ENCODE peak calls at places on chromosomes 6 and 20, in seven cellular contexts. One of them, this sample, is unnamed.

GRCh38 chr6:14944593-14944992 is 301.3 kb upstream of the JARID2 start:
- DNase-seq in Peyer's patch: no peak
- DNase-seq in AG04450: no peak
- DNase-seq in BJ: no peak
- DNase-seq in fibroblast of lung: no peak
- DNase-seq in AG10803: no peak
- DNase-seq in foreskin fibroblast: peak; percentile 19
- DNase-seq in this sample: no peak

GRCh38 chr20:49534314-49534713 is 33.6 kb downstream of the PTGIS start:
- DNase-seq in Peyer's patch: peak; percentile 74
- DNase-seq in AG04450: peak; percentile 15
- DNase-seq in BJ: no peak
- DNase-seq in fibroblast of lung: peak; percentile 19
- DNase-seq in AG10803: peak; percentile 48
- DNase-seq in foreskin fibroblast: peak; percentile 76
- DNase-seq in this sample: no peak

GRCh38 chr6:20574355-20574754 is 40.1 kb downstream of the CDKAL1 start:
- DNase-seq in Peyer's patch: no peak
- DNase-seq in AG04450: no peak
- DNase-seq in BJ: no peak
- DNase-seq in fibroblast of lung: no peak
- DNase-seq in AG10803: no peak
- DNase-seq in foreskin fibroblast: no peak
- DNase-seq in this sample: no peak

GRCh38 chr6:3542032-3542640 is 85.3 kb upstream of the SLC22A23 start:
- DNase-seq in Peyer's patch: peak; percentile 72
- DNase-seq in AG04450: no peak
- DNase-seq in BJ: no peak
- DNase-seq in fibroblast of lung: no peak
- DNase-seq in AG10803: no peak
- DNase-seq in foreskin fibroblast: no peak
- DNase-seq in this sample: no peak

GRCh38 chr6:144093658-144094057 is 1.7 kb downstream of the SF3B5 start:
- DNase-seq in Peyer's patch: no peak
- DNase-seq in AG04450: no peak
- DNase-seq in BJ: no peak
- DNase-seq in fibroblast of lung: no peak
- DNase-seq in AG10803: no peak
- DNase-seq in foreskin fibroblast: no peak
- DNase-seq in this sample: no peak

GRCh38 chr20:64065973-64066341 is 3.0 kb downstream of the TCEA2 start:
- DNase-seq in Peyer's patch: peak; percentile 87
- DNase-seq in AG04450: no peak
- DNase-seq in BJ: peak; percentile 44
- DNase-seq in fibroblast of lung: peak; percentile 80
- DNase-seq in AG10803: peak; percentile 87
- DNase-seq in foreskin fibroblast: peak; percentile 89
- DNase-seq in this sample: peak; percentile 49

GRCh38 chr6:43014434-43014909 is 423 bp downstream of the KLHDC3 start:
- DNase-seq in Peyer's patch: no peak
- DNase-seq in AG04450: no peak
- DNase-seq in BJ: no peak
- DNase-seq in fibroblast of lung: peak; percentile 39
- DNase-seq in AG10803: peak; percentile 49
- DNase-seq in foreskin fibroblast: peak; percentile 60
- DNase-seq in this sample: no peak

GRCh38 chr6:159969921-159970320 is 1.0 kb downstream of the IGF2R start:
- DNase-seq in Peyer's patch: peak; percentile 81
- DNase-seq in AG04450: no peak
- DNase-seq in BJ: no peak
- DNase-seq in fibroblast of lung: peak; percentile 73
- DNase-seq in AG10803: peak; percentile 73
- DNase-seq in foreskin fibroblast: peak; percentile 85
- DNase-seq in this sample: no peak

GRCh38 chr20:56328861-56329260 is 29.9 kb upstream of the FAM210B start:
- DNase-seq in Peyer's patch: no peak
- DNase-seq in AG04450: no peak
- DNase-seq in BJ: no peak
- DNase-seq in fibroblast of lung: no peak
- DNase-seq in AG10803: no peak
- DNase-seq in foreskin fibroblast: peak; percentile 22
- DNase-seq in this sample: no peak

GRCh38 chr6:15779726-15780125 is 116.9 kb upstream of the DTNBP1 start:
- DNase-seq in Peyer's patch: no peak
- DNase-seq in AG04450: no peak
- DNase-seq in BJ: no peak
- DNase-seq in fibroblast of lung: no peak
- DNase-seq in AG10803: no peak
- DNase-seq in foreskin fibroblast: no peak
- DNase-seq in this sample: no peak

GRCh38 chr20:7695622-7696021 is 244.6 kb downstream of the HAO1 start:
- DNase-seq in Peyer's patch: no peak
- DNase-seq in AG04450: no peak
- DNase-seq in BJ: peak; percentile 3
- DNase-seq in fibroblast of lung: peak; percentile 94
- DNase-seq in AG10803: peak; percentile 69
- DNase-seq in foreskin fibroblast: peak; percentile 47
- DNase-seq in this sample: no peak

GRCh38 chr20:49904440-49905214 is 10.7 kb downstream of the SPATA2 start:
- DNase-seq in Peyer's patch: peak; percentile 25
- DNase-seq in AG04450: no peak
- DNase-seq in BJ: no peak
- DNase-seq in fibroblast of lung: no peak
- DNase-seq in AG10803: no peak
- DNase-seq in foreskin fibroblast: no peak
- DNase-seq in this sample: no peak

GRCh38 chr6:106883808-106884262 is 90.7 kb downstream of the CD24 start:
- DNase-seq in Peyer's patch: no peak
- DNase-seq in AG04450: no peak
- DNase-seq in BJ: no peak
- DNase-seq in fibroblast of lung: no peak
- DNase-seq in AG10803: no peak
- DNase-seq in foreskin fibroblast: no peak
- DNase-seq in this sample: no peak
- TF ChIP-seq CTCF in Peyer's patch: no peak
- TF ChIP-seq CTCF in AG04450: no peak
- TF ChIP-seq CTCF in BJ: no peak
- TF ChIP-seq CTCF in fibroblast of lung: no peak
- TF ChIP-seq CTCF in AG10803: no peak
- TF ChIP-seq CTCF in foreskin fibroblast: no peak
- TF ChIP-seq CTCF in this sample: no peak

GRCh38 chr20:22531056-22531615 is 53.2 kb downstream of the FOXA2 start:
- DNase-seq in Peyer's patch: no peak
- DNase-seq in AG04450: no peak
- DNase-seq in BJ: no peak
- DNase-seq in fibroblast of lung: no peak
- DNase-seq in AG10803: no peak
- DNase-seq in foreskin fibroblast: no peak
- DNase-seq in this sample: no peak
- H3K4me3 ChIP-seq in Peyer's patch: no peak overlapping the region
- H3K4me3 ChIP-seq in AG04450: no peak overlapping the region
- H3K4me3 ChIP-seq in BJ: no peak overlapping the region
- H3K4me3 ChIP-seq in fibroblast of lung: no peak overlapping the region
- H3K4me3 ChIP-seq in AG10803: no peak overlapping the region
- H3K4me3 ChIP-seq in foreskin fibroblast: no peak overlapping the region
- H3K4me3 ChIP-seq in this sample: no peak overlapping the region

DNA sequence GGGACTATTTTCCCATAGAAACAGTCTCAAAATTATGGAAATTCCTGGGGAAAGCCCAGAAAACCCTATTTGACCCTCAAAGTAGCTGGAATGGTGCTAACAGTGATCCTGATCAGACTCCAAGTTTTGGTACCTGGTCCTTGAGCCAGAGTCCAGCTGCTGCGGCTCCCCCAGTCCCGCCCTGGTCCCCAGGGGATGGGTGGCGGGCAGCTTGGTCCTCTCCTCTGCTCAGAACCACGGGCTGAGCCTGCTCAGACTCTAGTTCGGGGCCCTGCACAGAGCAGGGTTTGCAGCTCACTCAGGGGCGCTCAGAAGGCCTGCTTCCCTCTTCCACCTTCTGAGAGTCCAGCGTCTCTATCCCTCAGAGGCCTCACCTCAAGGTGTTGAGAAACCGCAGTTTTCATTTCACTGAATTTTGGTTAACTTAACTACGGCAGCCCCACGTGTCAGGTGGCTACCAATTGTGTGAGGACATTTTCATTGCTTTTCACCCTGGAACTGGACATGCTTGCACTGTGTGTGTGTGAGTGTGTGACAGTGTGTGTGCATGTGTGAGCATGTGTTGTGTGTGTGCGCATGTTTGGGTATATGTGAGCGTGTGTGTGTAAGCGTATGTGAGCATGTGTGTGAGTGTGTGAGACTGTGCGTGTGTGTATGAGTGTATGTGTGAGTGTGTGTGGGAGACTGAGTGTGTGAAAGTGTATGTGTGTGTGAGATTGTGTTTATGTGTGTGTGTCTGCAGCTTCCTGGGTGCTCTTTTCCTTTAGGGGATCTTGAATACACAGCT is 44.2 kb upstream of the PDE10A start:
- DNase-seq in Peyer's patch: no peak
- DNase-seq in AG04450: no peak
- DNase-seq in BJ: no peak
- DNase-seq in fibroblast of lung: no peak
- DNase-seq in AG10803: no peak
- DNase-seq in foreskin fibroblast: no peak
- DNase-seq in this sample: no peak
- TF ChIP-seq CTCF in Peyer's patch: no peak
- TF ChIP-seq CTCF in AG04450: no peak
- TF ChIP-seq CTCF in BJ: no peak
- TF ChIP-seq CTCF in fibroblast of lung: no peak
- TF ChIP-seq CTCF in AG10803: no peak
- TF ChIP-seq CTCF in foreskin fibroblast: no peak
- TF ChIP-seq CTCF in this sample: no peak

DNA sequence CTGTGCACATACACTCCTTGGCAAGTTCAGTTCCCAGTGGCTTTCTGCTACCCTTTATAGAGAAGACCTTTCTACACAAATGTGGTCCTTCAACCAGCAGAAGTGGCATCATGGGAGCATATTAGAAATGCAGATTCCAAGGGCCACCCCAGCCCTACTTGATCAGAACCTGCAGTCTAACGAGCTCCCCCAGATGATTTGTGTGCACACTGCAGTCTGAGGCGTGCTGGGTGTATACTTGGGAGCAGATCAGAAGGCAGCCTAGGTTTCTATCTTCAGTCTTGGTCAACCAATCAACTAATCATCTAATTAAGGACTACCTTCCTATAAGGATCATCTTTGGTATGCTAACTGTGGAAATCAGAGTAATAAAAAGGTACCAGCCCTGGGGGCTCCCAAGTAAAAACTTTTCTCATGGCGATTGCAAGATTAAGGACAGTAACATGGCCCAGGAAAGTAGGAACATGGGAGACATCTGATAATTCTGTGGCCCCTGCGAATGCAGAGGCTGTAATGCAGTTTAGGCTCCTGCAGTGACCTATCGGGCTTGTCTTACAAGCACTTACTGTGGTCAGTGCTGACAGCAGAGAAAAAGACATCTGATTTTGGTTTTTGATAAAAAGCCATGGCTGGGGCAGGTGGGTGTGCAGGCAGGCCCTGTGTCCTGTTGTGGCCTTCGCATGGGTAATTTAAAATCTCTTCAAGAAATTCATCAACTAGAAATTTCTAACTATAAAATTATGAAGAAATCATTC is 19.5 kb upstream of the CCN6 start:
- DNase-seq in Peyer's patch: no peak
- DNase-seq in AG04450: no peak
- DNase-seq in BJ: no peak
- DNase-seq in fibroblast of lung: no peak
- DNase-seq in AG10803: no peak
- DNase-seq in foreskin fibroblast: no peak
- DNase-seq in this sample: no peak
- H3K4me3 ChIP-seq in Peyer's patch: no peak overlapping the region
- H3K4me3 ChIP-seq in AG04450: no peak overlapping the region
- H3K4me3 ChIP-seq in BJ: no peak overlapping the region
- H3K4me3 ChIP-seq in fibroblast of lung: no peak overlapping the region
- H3K4me3 ChIP-seq in AG10803: no peak overlapping the region
- H3K4me3 ChIP-seq in foreskin fibroblast: no peak overlapping the region
- H3K4me3 ChIP-seq in this sample: no peak overlapping the region

GRCh38 chr6:31079656-31080261 is 32.6 kb downstream of the C6orf15 start:
- DNase-seq in Peyer's patch: peak; percentile 87
- DNase-seq in AG04450: peak; percentile 41
- DNase-seq in BJ: no peak
- DNase-seq in fibroblast of lung: peak; percentile 50
- DNase-seq in AG10803: peak; percentile 58
- DNase-seq in foreskin fibroblast: peak; percentile 84
- DNase-seq in this sample: peak; percentile 33
- TF ChIP-seq CTCF in Peyer's patch: peak; percentile 81
- TF ChIP-seq CTCF in AG04450: peak; percentile 94
- TF ChIP-seq CTCF in BJ: peak; percentile 87
- TF ChIP-seq CTCF in fibroblast of lung: peak; percentile 77
- TF ChIP-seq CTCF in AG10803: peak; percentile 84
- TF ChIP-seq CTCF in foreskin fibroblast: peak; percentile 80
- TF ChIP-seq CTCF in this sample: peak; percentile 79

DNA sequence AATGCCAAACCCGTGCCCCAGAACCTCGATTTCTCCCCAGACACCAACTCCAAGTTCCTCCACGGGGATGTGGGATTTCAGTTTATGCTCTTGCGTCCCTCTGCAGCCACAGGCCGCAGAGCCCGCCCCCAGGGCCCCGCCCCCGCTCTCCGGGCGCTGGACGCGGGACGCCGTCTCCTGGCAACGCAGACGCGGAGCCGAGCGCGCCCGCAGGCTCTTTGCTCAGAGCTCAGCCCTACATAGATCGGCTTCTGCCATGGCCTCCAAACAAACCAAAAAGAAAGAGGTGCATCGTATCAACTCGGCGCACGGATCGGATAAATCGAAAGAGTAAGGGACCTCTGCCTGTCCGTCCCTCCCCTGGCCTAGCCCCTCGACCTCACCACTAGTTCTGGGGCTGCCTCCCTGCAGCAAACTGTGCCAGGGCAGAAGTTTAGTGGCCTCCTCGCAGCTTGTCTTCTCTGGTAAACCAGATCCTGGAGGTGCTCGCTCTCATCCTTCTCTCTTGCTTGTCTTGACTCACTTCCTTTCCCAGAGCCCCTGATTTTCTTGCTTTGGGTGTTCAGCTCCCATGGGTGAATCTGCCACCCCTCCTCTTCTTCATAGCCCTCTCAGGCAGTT is at the start of gene ADGB:
- DNase-seq in Peyer's patch: peak; percentile 62
- DNase-seq in AG04450: peak; percentile 3
- DNase-seq in BJ: peak; percentile 7
- DNase-seq in fibroblast of lung: peak; percentile 62
- DNase-seq in AG10803: peak; percentile 40
- DNase-seq in foreskin fibroblast: peak; percentile 86
- DNase-seq in this sample: no peak
- H3K4me3 ChIP-seq in Peyer's patch: peak within 1 kb of the TSS; percentile 42
- H3K4me3 ChIP-seq in AG04450: peak within 1 kb of the TSS; percentile 65
- H3K4me3 ChIP-seq in BJ: peak within 1 kb of the TSS; percentile 37
- H3K4me3 ChIP-seq in fibroblast of lung: peak within 1 kb of the TSS; percentile 58
- H3K4me3 ChIP-seq in AG10803: peak within 1 kb of the TSS; percentile 62
- H3K4me3 ChIP-seq in foreskin fibroblast: peak within 1 kb of the TSS; percentile 58
- H3K4me3 ChIP-seq in this sample: peak within 1 kb of the TSS; percentile 35

GRCh38 chr20:19785173-19785799 is 27.2 kb downstream of the RIN2 start:
- DNase-seq in Peyer's patch: no peak
- DNase-seq in AG04450: no peak
- DNase-seq in BJ: no peak
- DNase-seq in fibroblast of lung: peak; percentile 72
- DNase-seq in AG10803: peak; percentile 84
- DNase-seq in foreskin fibroblast: peak; percentile 41
- DNase-seq in this sample: no peak
- TF ChIP-seq CTCF in Peyer's patch: no peak
- TF ChIP-seq CTCF in AG04450: no peak
- TF ChIP-seq CTCF in BJ: no peak
- TF ChIP-seq CTCF in fibroblast of lung: no peak
- TF ChIP-seq CTCF in AG10803: peak; percentile 13
- TF ChIP-seq CTCF in foreskin fibroblast: no peak
- TF ChIP-seq CTCF in this sample: no peak

GRCh38 chr6:6908116-6908515 is 199.6 kb upstream of the RREB1 start:
- DNase-seq in Peyer's patch: no peak
- DNase-seq in AG04450: no peak
- DNase-seq in BJ: no peak
- DNase-seq in fibroblast of lung: no peak
- DNase-seq in AG10803: no peak
- DNase-seq in foreskin fibroblast: no peak
- DNase-seq in this sample: no peak
- H3K4me3 ChIP-seq in Peyer's patch: no peak overlapping the region
- H3K4me3 ChIP-seq in AG04450: no peak overlapping the region
- H3K4me3 ChIP-seq in BJ: no peak overlapping the region
- H3K4me3 ChIP-seq in fibroblast of lung: no peak overlapping the region
- H3K4me3 ChIP-seq in AG10803: no peak overlapping the region
- H3K4me3 ChIP-seq in foreskin fibroblast: no peak overlapping the region
- H3K4me3 ChIP-seq in this sample: no peak overlapping the region

This sample was measured in HFF-Myc.